ENCODE peak calls at places on chromosome 21, in four cellular contexts. T is A549, L is left ventricle myocardium inferior, O is lung. J is an unnamed sample.

GRCh38 chr21:33866851-33867250 is 48.8 kb downstream of the ATP5PO start:
- DNase-seq in O (no peak), T (no peak), L (no peak), J (no peak)

GRCh38 chr21:35648512-35648911 is 411.8 kb downstream of the SETD4 start:
- DNase-seq in L (no peak), T (no peak), O (no peak), J (no peak)

GRCh38 chr21:36306872-36307534 is 13.0 kb upstream of the MORC3 start:
- DNase-seq in T (no peak), O (no peak), L (no peak), J (no peak)

GRCh38 chr21:31730687-31731111 is 1.2 kb downstream of the SCAF4 start:
- DNase-seq in O (no peak), L (no peak), T (peak; percentile 21), J (peak; percentile 41)

GRCh38 chr21:39707316-39707715 is 37.7 kb upstream of the IGSF5 start:
- DNase-seq in L (no peak), O (no peak), T (no peak), J (no peak)

GRCh38 chr21:32312321-32312720 is 13.7 kb downstream of the MRAP start:
- DNase-seq in L (peak; percentile 51), O (no peak), T (no peak), J (no peak)

GRCh38 chr21:16307256-16307655 is 577.5 kb downstream of the USP25 start:
- DNase-seq in T (no peak), L (no peak), O (no peak), J (no peak)

GRCh38 chr21:35521852-35522505 is 472.9 kb upstream of the RUNX1 start:
- DNase-seq in T (no peak), O (no peak), L (no peak), J (no peak)

GRCh38 chr21:33931799-33932390 is 16.3 kb upstream of the ATP5PO start:
- DNase-seq in O (no peak), T (no peak), L (no peak), J (no peak)

GRCh38 chr21:15015622-15016471 is 49.0 kb downstream of the NRIP1 start:
- DNase-seq in L (no peak), O (no peak), T (peak; percentile 40), J (peak; percentile 78)

GRCh38 chr21:26423506-26423905 is 149.6 kb downstream of the CYYR1 start:
- DNase-seq in O (no peak), T (no peak), L (no peak), J (no peak)

GRCh38 chr21:35204850-35205564 is 155.9 kb upstream of the RUNX1 start:
- DNase-seq in T (no peak), L (peak; percentile 80), O (peak; percentile 66), J (no peak)

GRCh38 chr21:26840912-26841311 is 4.3 kb downstream of the ADAMTS1 start:
- DNase-seq in L (peak; percentile 57), T (peak; percentile 13), O (no peak), J (no peak)

GRCh38 chr21:37710555-37711293 is 205.5 kb downstream of the KCNJ6 start:
- DNase-seq in T (no peak), O (no peak), L (no peak), J (no peak)

DNA sequence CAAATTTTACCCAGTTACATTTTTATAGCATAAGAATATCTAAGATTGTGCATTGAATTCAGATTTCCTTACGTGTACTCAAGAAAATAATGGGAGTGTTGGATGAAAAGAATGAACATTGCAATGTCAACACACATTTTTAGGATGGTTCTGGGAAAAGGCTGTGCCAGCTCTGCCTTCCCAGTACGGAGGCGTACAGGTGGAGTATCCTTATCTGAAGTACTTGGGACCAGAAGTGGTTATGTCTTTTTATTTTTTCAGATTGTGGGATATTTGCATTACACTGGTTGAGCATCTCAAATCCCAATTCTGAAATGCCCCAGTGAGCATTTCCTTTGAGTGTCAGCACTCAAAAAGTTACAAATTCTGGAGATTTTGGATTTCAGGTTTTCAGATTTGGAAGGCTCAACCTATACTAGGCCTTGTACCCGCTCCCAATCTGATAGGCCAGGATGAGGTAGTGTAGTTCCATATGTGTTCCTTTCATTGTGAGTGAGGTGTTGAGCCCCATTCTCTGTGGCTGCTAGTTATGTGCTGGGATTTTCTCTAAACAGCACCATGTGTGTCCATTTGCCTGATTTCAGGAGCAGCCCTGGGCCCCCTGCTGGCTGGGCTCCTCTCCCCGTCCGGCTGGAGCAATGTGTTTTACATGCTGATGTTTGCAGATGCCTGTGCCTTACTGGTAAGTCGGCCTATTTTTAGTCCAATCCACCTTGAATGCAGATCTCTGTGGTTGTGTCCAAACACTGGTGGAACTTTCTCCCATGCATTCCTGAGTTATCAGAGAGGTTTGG is 60.8 kb downstream of the SLC37A1 start:
- DNase-seq in L (no peak), O (no peak), T (no peak), J (peak; percentile 5)
- TF ChIP-seq CTCF in L (peak; percentile 29), O (no peak), T (no peak), J (no peak)

GRCh38 chr21:19621837-19622496 is 1218.4 kb upstream of the TMPRSS15 start:
- DNase-seq in T (no peak), L (no peak), O (no peak), J (no peak)
- H3K27ac ChIP-seq in T (no peak overlapping the region), L (no peak overlapping the region), O (no peak overlapping the region), J (no peak overlapping the region)

DNA sequence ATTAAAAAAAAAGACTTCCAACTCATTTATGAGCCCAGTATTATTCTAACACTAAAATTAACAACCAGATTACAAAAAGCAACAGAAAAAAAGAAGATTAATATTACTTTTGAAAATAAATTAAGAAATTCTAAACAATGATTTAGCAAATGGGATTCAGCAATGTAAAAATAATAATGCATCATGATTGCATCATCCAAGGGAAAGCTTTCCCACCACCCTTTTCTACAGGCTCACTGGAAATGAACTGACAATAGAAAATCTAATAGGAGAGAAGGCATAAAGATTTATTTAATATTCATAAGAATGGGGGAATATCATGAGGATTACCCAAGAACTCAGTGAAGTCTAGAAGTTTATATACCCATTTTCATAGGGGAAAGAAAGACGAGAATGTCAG is 1671.9 kb downstream of the NCAM2 start:
- DNase-seq in O (no peak), L (no peak), T (no peak), J (no peak)
- TF ChIP-seq CTCF in O (no peak), L (no peak), T (no peak), J (no peak)

DNA sequence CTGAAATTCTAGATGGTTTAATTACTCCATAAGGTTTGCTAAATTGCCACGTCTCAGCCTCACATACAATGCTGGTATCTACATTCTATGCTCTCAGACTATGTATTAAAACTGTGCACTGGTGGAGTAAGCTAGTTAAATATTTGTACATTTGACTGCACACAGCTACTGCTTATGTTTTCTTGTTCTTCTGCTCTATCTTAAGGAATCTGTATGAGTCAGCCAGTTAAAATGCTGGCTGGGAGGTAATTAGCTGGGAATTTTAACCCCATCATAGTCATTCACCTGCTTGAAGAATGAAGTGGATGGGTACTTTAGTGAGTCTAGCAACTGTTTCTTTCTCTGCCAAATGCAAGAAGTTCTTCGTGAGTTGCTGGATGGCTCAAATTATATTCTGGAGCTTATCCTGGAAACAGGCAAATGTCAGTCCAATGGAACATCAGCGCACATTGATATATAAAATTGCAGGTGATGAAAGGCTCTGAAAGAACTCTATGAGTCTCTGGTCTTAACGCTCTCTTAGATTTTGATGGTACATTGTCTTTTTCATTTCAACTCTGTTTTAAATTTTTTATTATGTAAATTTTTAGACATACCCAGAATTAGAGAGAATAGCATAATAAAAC is 83.4 kb downstream of the BACH1 start:
- DNase-seq in T (no peak), L (no peak), O (no peak), J (peak; percentile 87)
- H3K27ac ChIP-seq in T (no peak overlapping the region), L (no peak overlapping the region), O (no peak overlapping the region), J (no peak overlapping the region)

DNA sequence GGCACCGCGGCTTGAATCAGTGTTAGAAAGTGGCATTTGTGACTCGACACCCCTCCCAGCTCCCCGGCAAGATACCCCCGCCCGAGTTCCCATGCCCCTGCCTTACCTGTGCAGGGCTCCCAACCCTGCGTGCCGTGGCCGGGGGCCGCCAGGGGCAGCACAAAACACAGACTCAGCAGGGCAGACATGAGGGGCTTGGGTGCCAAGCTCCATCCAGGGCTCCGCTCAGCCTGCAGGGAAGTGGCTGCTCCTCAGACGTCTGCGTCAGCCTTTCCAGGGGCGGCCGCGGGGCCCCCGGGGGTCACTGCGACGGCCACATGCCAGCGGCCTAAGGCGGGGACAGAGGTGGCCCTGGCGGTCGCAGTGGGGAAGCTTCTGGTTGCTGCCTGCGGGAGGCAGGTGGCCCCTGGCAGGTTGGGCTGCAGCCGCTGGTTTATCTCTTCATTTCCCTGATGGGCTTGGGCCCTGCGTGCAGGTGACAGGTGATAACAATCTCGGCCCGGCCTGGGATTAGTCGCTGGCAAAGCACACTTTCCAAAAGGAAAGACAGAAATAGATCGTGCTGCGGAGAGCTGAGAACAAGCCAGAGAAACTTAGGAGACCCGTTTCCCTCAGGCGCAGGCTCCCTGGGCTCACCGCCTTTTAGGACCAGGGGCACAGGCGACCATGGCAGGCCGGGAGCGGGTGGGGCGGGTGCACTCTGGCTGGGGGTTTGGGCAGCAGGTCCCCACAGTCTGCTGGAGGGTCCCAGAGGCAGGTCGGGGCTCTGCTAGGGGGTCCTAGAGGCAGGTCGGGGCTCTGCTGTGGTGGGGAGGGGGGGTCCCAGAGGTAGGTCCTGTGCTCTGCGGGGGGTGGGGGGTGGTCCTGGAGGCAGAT is at the start of gene TSPEAR:
- DNase-seq in O (no peak), T (no peak), L (no peak), J (no peak)
- TF ChIP-seq CTCF in O (no peak), T (no peak), L (no peak), J (no peak)

GRCh38 chr21:42745511-42746239 is 92.3 kb downstream of the PDE9A start:
- DNase-seq in T (no peak), O (no peak), L (no peak), J (no peak)
- H3K27ac ChIP-seq in T (no peak overlapping the region), O (no peak overlapping the region), L (peak overlapping the region; percentile 53), J (no peak overlapping the region)

DNA sequence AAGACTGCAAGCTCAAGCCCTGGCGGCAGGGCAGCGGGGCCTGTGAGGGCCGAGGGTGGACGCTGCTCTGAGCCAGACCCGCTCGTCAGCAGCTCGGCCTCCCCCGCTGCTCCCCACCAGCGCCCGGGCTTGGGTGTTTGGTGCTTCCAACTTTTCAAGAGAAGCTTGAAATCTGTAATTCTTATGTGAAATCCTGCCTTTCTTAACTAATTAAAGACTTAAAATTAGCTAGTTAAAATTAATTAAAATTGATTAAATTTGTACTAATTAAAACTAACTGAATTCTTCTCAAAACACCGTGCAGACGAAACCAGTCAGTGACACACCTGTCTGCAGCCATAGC is 14.0 kb upstream of the SLC19A1 start:
- DNase-seq in L (no peak), O (no peak), T (no peak), J (no peak)
- TF ChIP-seq CTCF in L (no peak), O (no peak), T (no peak), J (peak; percentile 28)